ENCODE peak calls at places on chromosomes 4 and X, in five cellular contexts. One of them, this sample, is unnamed.

GRCh38 chrX:143571521-143571920 is 54.2 kb upstream of the SPANXN3 start:
- DNase-seq in NCI-H460: peak
- DNase-seq in H7: no peak
- DNase-seq in nucleus accumbens: no peak
- DNase-seq in nephron progenitor cell: no peak
- DNase-seq in this sample: no peak

GRCh38 chrX:43224496-43224895 is 431.6 kb upstream of the MAOA start:
- DNase-seq in NCI-H460: no peak
- DNase-seq in H7: no peak
- DNase-seq in nucleus accumbens: no peak
- DNase-seq in nephron progenitor cell: no peak
- DNase-seq in this sample: no peak

GRCh38 chrX:136303041-136303440 is 2.3 kb downstream of the ADGRG4 start:
- DNase-seq in NCI-H460: no peak
- DNase-seq in H7: no peak
- DNase-seq in nucleus accumbens: no peak
- DNase-seq in nephron progenitor cell: no peak
- DNase-seq in this sample: no peak

GRCh38 chr4:4362991-4363697 is 23.8 kb upstream of the NSG1 start:
- DNase-seq in NCI-H460: no peak
- DNase-seq in H7: peak
- DNase-seq in nucleus accumbens: no peak
- DNase-seq in nephron progenitor cell: no peak
- DNase-seq in this sample: no peak

GRCh38 chrX:153526040-153526439 is 8.6 kb downstream of the ATP2B3 start:
- DNase-seq in NCI-H460: no peak
- DNase-seq in H7: no peak
- DNase-seq in nucleus accumbens: no peak
- DNase-seq in nephron progenitor cell: no peak
- DNase-seq in this sample: no peak

GRCh38 chr4:932713-933070 is 432 bp downstream of the TMEM175 start:
- DNase-seq in NCI-H460: no peak
- DNase-seq in H7: peak
- DNase-seq in nucleus accumbens: no peak
- DNase-seq in nephron progenitor cell: peak
- DNase-seq in this sample: peak

GRCh38 chrX:20173305-20173704 is 31.7 kb upstream of the EIF1AX start:
- DNase-seq in NCI-H460: no peak
- DNase-seq in H7: no peak
- DNase-seq in nucleus accumbens: no peak
- DNase-seq in nephron progenitor cell: no peak
- DNase-seq in this sample: no peak

GRCh38 chr4:84401669-84402068 is 97.4 kb downstream of the NKX6-1 start:
- DNase-seq in NCI-H460: no peak
- DNase-seq in H7: no peak
- DNase-seq in nucleus accumbens: no peak
- DNase-seq in nephron progenitor cell: no peak
- DNase-seq in this sample: peak

GRCh38 chr4:103996637-103997036 is 276.9 kb upstream of the TACR3 start:
- DNase-seq in NCI-H460: peak
- DNase-seq in H7: peak
- DNase-seq in nucleus accumbens: peak
- DNase-seq in nephron progenitor cell: peak
- DNase-seq in this sample: no peak

GRCh38 chrX:2965965-2966364 is 36.8 kb upstream of the ARSD start:
- DNase-seq in NCI-H460: no peak
- DNase-seq in H7: no peak
- DNase-seq in nucleus accumbens: no peak
- DNase-seq in nephron progenitor cell: no peak
- DNase-seq in this sample: peak

GRCh38 chr4:168605411-168605810 is 108.6 kb downstream of the PALLD start:
- DNase-seq in NCI-H460: no peak
- DNase-seq in H7: no peak
- DNase-seq in nucleus accumbens: no peak
- DNase-seq in nephron progenitor cell: no peak
- DNase-seq in this sample: no peak